ENCODE peak calls at places on chromosomes 11 and 22, in seven cellular contexts. U, G, Z, W, A, I and T are unnamed samples.
A peak's percentile ranks its signal among the peaks of the same experiment; 100 is the strongest.

GRCh38 chr11:30889116-30889765 is 303.1 kb upstream of the MPPED2 start:
- DNase-seq in U (no peak), G (no peak), I (no peak), Z (no peak), W (no peak), A (no peak), T (no peak)

GRCh38 chr22:33573479-33573878 is 346.8 kb downstream of the LARGE1 start:
- DNase-seq in G (no peak), I (no peak), W (no peak), A (no peak), U (no peak), Z (no peak), T (no peak)

GRCh38 chr22:39212721-39213376 is 31.9 kb downstream of the PDGFB start:
- DNase-seq in G (no peak), Z (no peak), A (no peak), I (peak; percentile 37), W (no peak), U (no peak), T (peak; percentile 12)

GRCh38 chr11:101470881-101471535 is 112.8 kb downstream of the TRPC6 start:
- DNase-seq in Z (no peak), I (no peak), W (no peak), U (no peak), A (no peak), G (no peak), T (no peak)

GRCh38 chr11:46736615-46737014 is 17.6 kb downstream of the F2 start:
- DNase-seq in I (no peak), U (no peak), W (no peak), Z (peak; percentile 27), G (no peak), A (no peak), T (no peak)

GRCh38 chr11:75850787-75851186 is 35.8 kb downstream of the UVRAG start:
- DNase-seq in A (no peak), Z (no peak), W (no peak), I (no peak), U (no peak), G (no peak), T (no peak)

GRCh38 chr11:9753031-9753430 is 89.2 kb downstream of the SWAP70 start:
- DNase-seq in G (no peak), Z (peak; percentile 63), A (no peak), W (no peak), I (peak; percentile 68), U (no peak), T (no peak)

GRCh38 chr11:15006139-15006759 is 34.1 kb upstream of the CALCA start:
- DNase-seq in Z (peak; percentile 8), A (no peak), W (no peak), I (peak; percentile 53), G (peak; percentile 68), U (no peak), T (no peak)